ENCODE peak calls at places on chromosomes 5 and 9, in ten cellular contexts. One of them, this sample, is unnamed.

GRCh38 chr9:2919347-2919746 is 75.5 kb upstream of the PUM3 start:
- DNase-seq in HT-29: no peak
- DNase-seq in CD8-positive, alpha-beta T cell: no peak
- DNase-seq in endothelial cell: no peak
- DNase-seq in activated naive CD8-positive, alpha-beta T cell treated with anti-CD3 and anti-CD28 coated beads, Interleukin-2, amount 50 U/mL, for 24 hours: no peak
- DNase-seq in HCT116: no peak
- DNase-seq in RWPE1: no peak
- DNase-seq in adrenal gland: no peak
- DNase-seq in HepG2: no peak
- DNase-seq in fibroblast of lung: peak; percentile 42
- DNase-seq in this sample: no peak

GRCh38 chr9:72165821-72166547 is 16.7 kb downstream of the GDA start:
- DNase-seq in HCT116: no peak
- DNase-seq in HepG2: no peak
- DNase-seq in activated naive CD8-positive, alpha-beta T cell treated with anti-CD3 and anti-CD28 coated beads, Interleukin-2, amount 50 U/mL, for 24 hours: no peak
- DNase-seq in HT-29: no peak
- DNase-seq in CD8-positive, alpha-beta T cell: no peak
- DNase-seq in adrenal gland: no peak
- DNase-seq in fibroblast of lung: no peak
- DNase-seq in endothelial cell: no peak
- DNase-seq in RWPE1: no peak
- DNase-seq in this sample: peak; percentile 57

GRCh38 chr5:178661836-178662540 is 35.1 kb upstream of the CLK4 start:
- DNase-seq in HT-29: no peak
- DNase-seq in CD8-positive, alpha-beta T cell: no peak
- DNase-seq in activated naive CD8-positive, alpha-beta T cell treated with anti-CD3 and anti-CD28 coated beads, Interleukin-2, amount 50 U/mL, for 24 hours: no peak
- DNase-seq in HepG2: no peak
- DNase-seq in RWPE1: no peak
- DNase-seq in fibroblast of lung: no peak
- DNase-seq in endothelial cell: no peak
- DNase-seq in adrenal gland: no peak
- DNase-seq in HCT116: no peak
- DNase-seq in this sample: no peak

GRCh38 chr9:98288876-98289275 is 33.4 kb upstream of the TBC1D2 start:
- DNase-seq in HT-29: no peak
- DNase-seq in endothelial cell: no peak
- DNase-seq in adrenal gland: no peak
- DNase-seq in CD8-positive, alpha-beta T cell: no peak
- DNase-seq in fibroblast of lung: no peak
- DNase-seq in HCT116: no peak
- DNase-seq in RWPE1: no peak
- DNase-seq in HepG2: peak; percentile 10
- DNase-seq in activated naive CD8-positive, alpha-beta T cell treated with anti-CD3 and anti-CD28 coated beads, Interleukin-2, amount 50 U/mL, for 24 hours: no peak
- DNase-seq in this sample: no peak

GRCh38 chr5:52961238-52961637 is 27.9 kb upstream of the ITGA2 start:
- DNase-seq in CD8-positive, alpha-beta T cell: no peak
- DNase-seq in HCT116: no peak
- DNase-seq in endothelial cell: no peak
- DNase-seq in HepG2: no peak
- DNase-seq in RWPE1: peak; percentile 50
- DNase-seq in fibroblast of lung: peak; percentile 67
- DNase-seq in activated naive CD8-positive, alpha-beta T cell treated with anti-CD3 and anti-CD28 coated beads, Interleukin-2, amount 50 U/mL, for 24 hours: no peak
- DNase-seq in HT-29: no peak
- DNase-seq in adrenal gland: no peak
- DNase-seq in this sample: no peak

GRCh38 chr5:125199968-125200841 is 453.8 kb upstream of the ZNF608 start:
- DNase-seq in activated naive CD8-positive, alpha-beta T cell treated with anti-CD3 and anti-CD28 coated beads, Interleukin-2, amount 50 U/mL, for 24 hours: no peak
- DNase-seq in CD8-positive, alpha-beta T cell: no peak
- DNase-seq in adrenal gland: no peak
- DNase-seq in RWPE1: no peak
- DNase-seq in fibroblast of lung: peak; percentile 26
- DNase-seq in HCT116: no peak
- DNase-seq in HepG2: no peak
- DNase-seq in endothelial cell: peak; percentile 4
- DNase-seq in HT-29: no peak
- DNase-seq in this sample: no peak

GRCh38 chr5:178063277-178063676 is 50.1 kb upstream of the N4BP3 start:
- DNase-seq in endothelial cell: no peak
- DNase-seq in HCT116: no peak
- DNase-seq in adrenal gland: no peak
- DNase-seq in activated naive CD8-positive, alpha-beta T cell treated with anti-CD3 and anti-CD28 coated beads, Interleukin-2, amount 50 U/mL, for 24 hours: no peak
- DNase-seq in HT-29: no peak
- DNase-seq in RWPE1: no peak
- DNase-seq in CD8-positive, alpha-beta T cell: no peak
- DNase-seq in HepG2: no peak
- DNase-seq in fibroblast of lung: no peak
- DNase-seq in this sample: no peak

GRCh38 chr5:30749971-30750370 is 443.5 kb upstream of the CDH6 start:
- DNase-seq in HT-29: no peak
- DNase-seq in activated naive CD8-positive, alpha-beta T cell treated with anti-CD3 and anti-CD28 coated beads, Interleukin-2, amount 50 U/mL, for 24 hours: no peak
- DNase-seq in adrenal gland: no peak
- DNase-seq in HCT116: no peak
- DNase-seq in CD8-positive, alpha-beta T cell: no peak
- DNase-seq in endothelial cell: no peak
- DNase-seq in RWPE1: no peak
- DNase-seq in HepG2: no peak
- DNase-seq in fibroblast of lung: peak; percentile 47
- DNase-seq in this sample: no peak

GRCh38 chr5:94276751-94277150 is 341.7 kb downstream of the KIAA0825 start:
- DNase-seq in RWPE1: no peak
- DNase-seq in HCT116: no peak
- DNase-seq in HepG2: no peak
- DNase-seq in fibroblast of lung: no peak
- DNase-seq in activated naive CD8-positive, alpha-beta T cell treated with anti-CD3 and anti-CD28 coated beads, Interleukin-2, amount 50 U/mL, for 24 hours: no peak
- DNase-seq in adrenal gland: peak; percentile 58
- DNase-seq in HT-29: no peak
- DNase-seq in CD8-positive, alpha-beta T cell: no peak
- DNase-seq in endothelial cell: no peak
- DNase-seq in this sample: no peak

GRCh38 chr9:6675268-6675667 is 29.7 kb upstream of the GLDC start:
- DNase-seq in activated naive CD8-positive, alpha-beta T cell treated with anti-CD3 and anti-CD28 coated beads, Interleukin-2, amount 50 U/mL, for 24 hours: no peak
- DNase-seq in HCT116: no peak
- DNase-seq in HT-29: no peak
- DNase-seq in fibroblast of lung: no peak
- DNase-seq in RWPE1: no peak
- DNase-seq in endothelial cell: no peak
- DNase-seq in HepG2: no peak
- DNase-seq in adrenal gland: no peak
- DNase-seq in CD8-positive, alpha-beta T cell: no peak
- DNase-seq in this sample: no peak

GRCh38 chr5:171413153-171413910 is 6.1 kb upstream of the FGF18 start:
- DNase-seq in RWPE1: no peak
- DNase-seq in HT-29: no peak
- DNase-seq in activated naive CD8-positive, alpha-beta T cell treated with anti-CD3 and anti-CD28 coated beads, Interleukin-2, amount 50 U/mL, for 24 hours: no peak
- DNase-seq in HCT116: no peak
- DNase-seq in HepG2: no peak
- DNase-seq in fibroblast of lung: no peak
- DNase-seq in endothelial cell: no peak
- DNase-seq in adrenal gland: no peak
- DNase-seq in CD8-positive, alpha-beta T cell: no peak
- DNase-seq in this sample: no peak

GRCh38 chr5:62578540-62578939 is at the start of gene LRRC70:
- DNase-seq in endothelial cell: no peak
- DNase-seq in RWPE1: no peak
- DNase-seq in HepG2: peak; percentile 74
- DNase-seq in adrenal gland: no peak
- DNase-seq in fibroblast of lung: peak; percentile 63
- DNase-seq in activated naive CD8-positive, alpha-beta T cell treated with anti-CD3 and anti-CD28 coated beads, Interleukin-2, amount 50 U/mL, for 24 hours: no peak
- DNase-seq in HCT116: no peak
- DNase-seq in CD8-positive, alpha-beta T cell: no peak
- DNase-seq in HT-29: no peak
- DNase-seq in this sample: no peak

GRCh38 chr5:172775326-172776234 is 4.6 kb upstream of the DUSP1 start:
- DNase-seq in CD8-positive, alpha-beta T cell: no peak
- DNase-seq in HT-29: peak; percentile 31
- DNase-seq in activated naive CD8-positive, alpha-beta T cell treated with anti-CD3 and anti-CD28 coated beads, Interleukin-2, amount 50 U/mL, for 24 hours: no peak
- DNase-seq in RWPE1: peak; percentile 76
- DNase-seq in fibroblast of lung: peak; percentile 66
- DNase-seq in HepG2: peak; percentile 95
- DNase-seq in endothelial cell: no peak
- DNase-seq in HCT116: no peak
- DNase-seq in adrenal gland: peak; percentile 96
- DNase-seq in this sample: peak; percentile 73

GRCh38 chr9:109423877-109424276 is 74.2 kb downstream of the PTPN3 start:
- DNase-seq in endothelial cell: no peak
- DNase-seq in adrenal gland: no peak
- DNase-seq in HCT116: no peak
- DNase-seq in HepG2: no peak
- DNase-seq in HT-29: no peak
- DNase-seq in fibroblast of lung: no peak
- DNase-seq in activated naive CD8-positive, alpha-beta T cell treated with anti-CD3 and anti-CD28 coated beads, Interleukin-2, amount 50 U/mL, for 24 hours: no peak
- DNase-seq in RWPE1: no peak
- DNase-seq in CD8-positive, alpha-beta T cell: no peak
- DNase-seq in this sample: no peak

GRCh38 chr5:150599917-150600511 is 40.4 kb upstream of the SYNPO start:
- DNase-seq in HepG2: no peak
- DNase-seq in CD8-positive, alpha-beta T cell: no peak
- DNase-seq in adrenal gland: peak; percentile 76
- DNase-seq in activated naive CD8-positive, alpha-beta T cell treated with anti-CD3 and anti-CD28 coated beads, Interleukin-2, amount 50 U/mL, for 24 hours: no peak
- DNase-seq in HT-29: peak; percentile 56
- DNase-seq in HCT116: no peak
- DNase-seq in RWPE1: peak; percentile 98
- DNase-seq in endothelial cell: no peak
- DNase-seq in fibroblast of lung: peak; percentile 75
- DNase-seq in this sample: peak; percentile 11

GRCh38 chr9:137168907-137169763 is 716 bp downstream of the LRRC26 start:
- DNase-seq in HepG2: peak; percentile 32
- DNase-seq in endothelial cell: peak; percentile 34
- DNase-seq in HT-29: peak; percentile 69
- DNase-seq in adrenal gland: no peak
- DNase-seq in HCT116: peak; percentile 65
- DNase-seq in CD8-positive, alpha-beta T cell: no peak
- DNase-seq in fibroblast of lung: peak; percentile 38
- DNase-seq in activated naive CD8-positive, alpha-beta T cell treated with anti-CD3 and anti-CD28 coated beads, Interleukin-2, amount 50 U/mL, for 24 hours: peak; percentile 26
- DNase-seq in RWPE1: peak; percentile 81
- DNase-seq in this sample: peak; percentile 59

GRCh38 chr9:95381243-95381642 is 63.7 kb upstream of the FANCC start:
- DNase-seq in activated naive CD8-positive, alpha-beta T cell treated with anti-CD3 and anti-CD28 coated beads, Interleukin-2, amount 50 U/mL, for 24 hours: no peak
- DNase-seq in HT-29: no peak
- DNase-seq in endothelial cell: no peak
- DNase-seq in HCT116: no peak
- DNase-seq in adrenal gland: no peak
- DNase-seq in fibroblast of lung: peak; percentile 84
- DNase-seq in RWPE1: no peak
- DNase-seq in CD8-positive, alpha-beta T cell: no peak
- DNase-seq in HepG2: no peak
- DNase-seq in this sample: peak; percentile 43

GRCh38 chr5:55407059-55407684 is 99.4 kb downstream of the MTREX start:
- DNase-seq in HT-29: peak; percentile 62
- DNase-seq in fibroblast of lung: peak; percentile 42
- DNase-seq in HCT116: peak; percentile 22
- DNase-seq in CD8-positive, alpha-beta T cell: no peak
- DNase-seq in adrenal gland: no peak
- DNase-seq in activated naive CD8-positive, alpha-beta T cell treated with anti-CD3 and anti-CD28 coated beads, Interleukin-2, amount 50 U/mL, for 24 hours: no peak
- DNase-seq in HepG2: peak; percentile 27
- DNase-seq in RWPE1: peak; percentile 33
- DNase-seq in endothelial cell: peak; percentile 16
- DNase-seq in this sample: peak; percentile 49

GRCh38 chr9:12643686-12644085 is 49.5 kb upstream of the TYRP1 start:
- DNase-seq in RWPE1: no peak
- DNase-seq in HepG2: no peak
- DNase-seq in CD8-positive, alpha-beta T cell: no peak
- DNase-seq in HCT116: no peak
- DNase-seq in activated naive CD8-positive, alpha-beta T cell treated with anti-CD3 and anti-CD28 coated beads, Interleukin-2, amount 50 U/mL, for 24 hours: no peak
- DNase-seq in fibroblast of lung: no peak
- DNase-seq in adrenal gland: no peak
- DNase-seq in endothelial cell: no peak
- DNase-seq in HT-29: no peak
- DNase-seq in this sample: peak; percentile 25